ENCODE peak calls at places on chromosomes 1 and 21, in five cellular contexts. F is activated T-helper 1 cell treated with Interleukin-2 at 50 U/mL for 16 hours; U is CD8-positive, alpha-beta memory T cell; Y is germinal center; H is psoas muscle. N is an unnamed sample.

GRCh38 chr1:226402615-226403521 is 5.0 kb downstream of the PARP1 start:
- DNase-seq in F (no peak), U (no peak), Y (no peak), H (no peak), N (no peak)

GRCh38 chr1:229544587-229544986 is 13.9 kb downstream of the ABCB10 start:
- DNase-seq in F (no peak), U (no peak), Y (no peak), H (no peak), N (no peak)

GRCh38 chr21:42040411-42041180 is 30.4 kb upstream of the ZBTB21 start:
- DNase-seq in F (no peak), U (no peak), Y (no peak), H (peak), N (peak)

GRCh38 chr1:84442256-84442655 is 36.8 kb upstream of the RPF1 start:
- DNase-seq in F (no peak), U (no peak), Y (peak), H (no peak), N (no peak)

GRCh38 chr1:170711682-170712081 is 47.8 kb downstream of the PRRX1 start:
- DNase-seq in F (no peak), U (no peak), Y (no peak), H (no peak), N (no peak)

GRCh38 chr1:81803423-81804103 is 2.8 kb downstream of the ADGRL2 start:
- DNase-seq in F (no peak), U (no peak), Y (no peak), H (no peak), N (no peak)

GRCh38 chr1:973459-974292 is 7.4 kb downstream of the PLEKHN1 start:
- DNase-seq in F (no peak), U (no peak), Y (no peak), H (no peak), N (no peak)

GRCh38 chr1:79151006-79151796 is 144.7 kb upstream of the ADGRL4 start:
- DNase-seq in F (no peak), U (no peak), Y (no peak), H (no peak), N (no peak)

GRCh38 chr1:214446772-214447556 is 104.4 kb downstream of the PTPN14 start:
- DNase-seq in F (no peak), U (no peak), Y (peak), H (no peak), N (no peak)

GRCh38 chr1:38451541-38451993 is 405.0 kb upstream of the POU3F1 start:
- DNase-seq in F (no peak), U (no peak), Y (no peak), H (no peak), N (no peak)

GRCh38 chr21:38388684-38389676 is 109.3 kb downstream of the ERG start:
- DNase-seq in F (no peak), U (no peak), Y (no peak), H (no peak), N (no peak)

GRCh38 chr1:43440358-43440757 is 13.4 kb downstream of the HYI start:
- DNase-seq in F (no peak), U (no peak), Y (no peak), H (no peak), N (no peak)

GRCh38 chr1:116855788-116856187 is 53.9 kb upstream of the PTGFRN start:
- DNase-seq in F (no peak), U (no peak), Y (no peak), H (no peak), N (no peak)

GRCh38 chr1:179955731-179956130 is 1.1 kb downstream of the CEP350 start:
- DNase-seq in F (no peak), U (no peak), Y (no peak), H (no peak), N (no peak)

GRCh38 chr21:27827972-27828371 is 861.1 kb upstream of the ADAMTS5 start:
- DNase-seq in F (no peak), U (no peak), Y (no peak), H (no peak), N (no peak)

GRCh38 chr1:158527190-158527815 is 26.9 kb downstream of the OR6Y1 start:
- DNase-seq in F (no peak), U (no peak), Y (peak), H (no peak), N (no peak)

GRCh38 chr1:195766709-195767108 is 841.5 kb downstream of the KCNT2 start:
- DNase-seq in F (no peak), U (no peak), Y (no peak), H (no peak), N (no peak)

GRCh38 chr21:42363331-42363730 is 3.0 kb downstream of the TFF1 start:
- DNase-seq in F (no peak), U (no peak), Y (no peak), H (no peak), N (no peak)

GRCh38 chr1:207186503-207186902 is 82.5 kb downstream of the C4BPA start:
- DNase-seq in F (no peak), U (no peak), Y (no peak), H (no peak), N (no peak)

GRCh38 chr21:35102488-35103407 is 53.6 kb upstream of the RUNX1 start:
- DNase-seq in F (peak), U (no peak), Y (peak), H (peak), N (peak)

GRCh38 chr1:226661965-226662364 is 77.1 kb downstream of the ITPKB start:
- DNase-seq in F (no peak), U (no peak), Y (no peak), H (no peak), N (peak)

GRCh38 chr1:22673486-22674409 is 20.7 kb downstream of the C1QB start:
- DNase-seq in F (no peak), U (no peak), Y (no peak), H (peak), N (no peak)

GRCh38 chr1:211638723-211639122 is 36.7 kb downstream of the NEK2 start:
- DNase-seq in F (no peak), U (no peak), Y (no peak), H (no peak), N (no peak)

N was measured in heart left ventricle.